ENCODE peak calls at places on chromosomes 12 and 14, in five cellular contexts. C is heart left ventricle, W is testis, K is IMR-90, A is HCT116. U is an unnamed sample.

GRCh38 chr12:48940181-48940580 is 14.9 kb upstream of the FKBP11 start:
- DNase-seq in K (peak; percentile 26), A (no peak), W (no peak), C (no peak), U (no peak)

GRCh38 chr14:54572316-54572715 is 5.4 kb downstream of the SAMD4A start:
- DNase-seq in W (peak; percentile 43), A (no peak), C (no peak), K (no peak), U (no peak)

GRCh38 chr12:110661337-110661972 is 27.5 kb downstream of the HVCN1 start:
- DNase-seq in C (peak; percentile 15), A (no peak), W (peak; percentile 16), K (no peak), U (peak; percentile 73)

GRCh38 chr14:94028450-94028826 is 2.3 kb downstream of the OTUB2 start:
- DNase-seq in W (no peak), K (peak; percentile 42), A (peak; percentile 88), C (no peak), U (no peak)

GRCh38 chr12:96198970-96199369 is 4.8 kb downstream of the ELK3 start:
- DNase-seq in A (peak; percentile 87), W (no peak), K (peak; percentile 96), C (no peak), U (no peak)

GRCh38 chr14:60092516-60092915 is 793 bp downstream of the PCNX4 start:
- DNase-seq in W (peak; percentile 44), C (peak; percentile 14), K (peak; percentile 41), A (no peak), U (no peak)

GRCh38 chr14:77498984-77499527 is 440 bp upstream of the ISM2 start:
- DNase-seq in K (no peak), A (no peak), C (no peak), W (peak; percentile 20), U (peak; percentile 35)

GRCh38 chr12:104653730-104654328 is 197.1 kb downstream of the CHST11 start:
- DNase-seq in A (no peak), C (no peak), W (no peak), K (no peak), U (no peak)

GRCh38 chr12:96473394-96474093 is 15.8 kb upstream of the CFAP54 start:
- DNase-seq in A (no peak), W (no peak), K (peak; percentile 76), C (no peak), U (no peak)

DNA sequence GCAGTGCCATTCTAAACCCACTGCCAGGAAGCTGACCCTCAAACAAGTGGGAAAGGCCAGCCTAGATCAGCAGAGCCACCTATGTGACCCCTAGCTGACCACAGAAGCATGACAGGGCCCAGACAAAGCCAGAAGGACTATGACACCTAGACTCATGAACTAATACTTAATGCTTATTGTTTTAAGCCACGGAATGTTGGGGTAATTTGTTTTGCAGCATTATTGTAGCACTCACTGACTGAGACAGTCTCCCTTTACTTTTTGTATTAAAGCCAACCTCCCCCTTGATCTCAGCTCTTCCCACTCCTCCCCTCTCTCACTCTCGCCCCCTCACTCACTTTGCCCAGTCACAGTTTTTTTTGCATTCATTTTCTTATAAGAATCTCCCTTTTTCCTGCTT is 186.4 kb downstream of the RBM19 start:
- DNase-seq in W (no peak), C (no peak), K (no peak), A (no peak), U (no peak)
- TF ChIP-seq POLR2A in W (no peak), C (no peak), K (no peak), A (no peak), U (no peak)

GRCh38 chr12:122868471-122869177 is 27.3 kb downstream of the VPS37B start:
- DNase-seq in K (no peak), W (no peak), C (no peak), A (no peak), U (peak; percentile 46)
- H3K4me1 ChIP-seq in K (peaks cover 19% of the 10 kb centered on the region), W (peaks cover 80% of the 10 kb centered on the region), C (peaks cover 81% of the 10 kb centered on the region), A (no peaks in the 10 kb centered on the region), U (peaks cover 35% of the 10 kb centered on the region)

GRCh38 chr12:52903285-52903854 is 1.5 kb downstream of the KRT8 start:
- DNase-seq in A (no peak), K (peak; percentile 53), C (peak; percentile 81), W (peak; percentile 86), U (peak; percentile 90)
- TF ChIP-seq POLR2A in A (no peak), K (no peak), C (no peak), W (no peak), U (no peak)

GRCh38 chr14:29461131-29461530 is 466.5 kb downstream of the PRKD1 start:
- DNase-seq in C (no peak), A (no peak), W (no peak), K (no peak), U (no peak)
- H3K4me1 ChIP-seq in C (no peaks in the 10 kb centered on the region), A (no peaks in the 10 kb centered on the region), W (no peaks in the 10 kb centered on the region), K (peaks cover 2% of the 10 kb centered on the region), U (no peaks in the 10 kb centered on the region)

GRCh38 chr12:11730299-11731041 is 81.0 kb downstream of the ETV6 start:
- DNase-seq in A (peak; percentile 12), C (no peak), W (no peak), K (no peak), U (no peak)
- TF ChIP-seq POLR2A in A (no peak), C (no peak), W (no peak), K (no peak), U (no peak)

DNA sequence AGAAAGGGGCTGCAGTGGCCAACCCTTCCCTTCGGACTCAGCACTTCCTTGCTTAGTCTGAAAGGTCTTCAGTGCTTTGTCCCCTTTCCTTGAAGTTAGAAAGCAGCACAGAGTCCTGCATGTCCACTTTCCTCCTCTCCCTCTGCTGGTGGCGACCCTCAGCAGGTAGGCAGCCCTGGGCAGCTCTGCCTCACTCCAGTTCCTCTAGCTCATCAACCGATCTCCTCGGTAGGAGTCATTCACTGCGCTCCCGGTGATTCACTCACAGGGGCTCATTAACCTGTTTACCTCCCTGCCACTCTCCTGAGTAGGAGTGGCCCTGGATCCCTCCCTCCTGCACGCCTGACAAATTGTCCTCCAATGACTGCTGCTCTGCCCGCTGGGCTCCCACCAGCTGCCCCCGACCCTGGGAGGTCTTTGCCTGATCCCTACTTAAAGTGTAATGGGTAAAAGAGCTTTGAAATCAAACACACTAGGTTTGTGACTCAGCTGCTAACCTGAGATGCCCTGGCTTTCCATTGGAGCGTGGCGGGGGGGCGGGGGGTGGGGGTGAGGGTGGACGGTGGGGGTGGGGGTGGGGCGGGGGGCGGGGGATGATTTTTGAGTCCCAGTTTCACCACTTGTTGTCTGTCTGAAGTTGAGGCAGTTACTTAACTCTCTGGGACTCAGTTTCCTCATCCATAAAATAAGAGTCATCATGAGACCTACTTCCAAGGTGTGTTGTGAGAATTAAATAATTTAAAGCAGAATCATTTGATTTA is 4.2 kb downstream of the SCNN1A start:
- DNase-seq in C (no peak), A (peak; percentile 95), K (peak; percentile 72), W (no peak), U (peak; percentile 59)
- H3K4me1 ChIP-seq in C (peaks cover 3% of the 10 kb centered on the region), A (peaks cover 79% of the 10 kb centered on the region), K (peaks cover 24% of the 10 kb centered on the region), W (peaks cover 20% of the 10 kb centered on the region), U (peaks cover 21% of the 10 kb centered on the region)

DNA sequence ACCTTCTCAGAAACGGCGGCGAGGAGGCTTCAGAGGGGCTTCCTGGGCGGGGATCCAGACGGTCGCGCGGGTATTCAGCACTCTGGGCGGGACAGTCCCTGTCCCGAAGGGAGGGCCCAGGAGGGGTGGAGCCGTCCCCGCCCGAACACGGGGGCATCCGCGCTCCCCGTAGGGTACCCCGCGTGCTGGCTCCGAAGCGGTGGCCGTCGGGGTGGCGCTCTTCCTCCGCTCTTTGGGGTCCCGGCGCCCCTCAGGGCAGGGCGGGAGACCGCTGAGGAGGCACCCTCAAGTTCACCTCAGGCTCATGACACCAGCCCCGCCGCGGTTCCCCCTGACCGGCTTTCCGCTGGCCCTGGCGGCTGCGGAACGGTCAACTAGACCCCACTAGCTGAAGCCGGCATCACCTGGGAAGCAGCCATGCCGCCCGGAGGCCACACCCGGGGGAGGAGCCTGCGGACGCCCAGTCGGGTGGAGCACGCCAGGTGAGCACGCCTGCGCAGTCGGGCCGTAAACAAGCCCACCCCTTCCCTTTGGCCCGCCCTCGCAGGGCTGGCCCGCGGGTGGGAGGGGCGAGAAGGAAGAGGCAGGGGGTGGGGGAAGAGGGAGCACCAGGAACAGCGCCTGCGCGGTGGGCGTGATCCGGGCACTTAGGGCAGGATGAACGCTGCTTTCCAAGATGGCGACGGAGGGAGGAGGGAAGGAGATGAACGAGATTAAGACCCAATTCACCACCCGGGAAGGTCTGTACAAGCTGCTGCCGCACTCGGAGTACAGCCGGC is at the start of gene WDR20:
- DNase-seq in K (peak; percentile 92), A (peak; percentile 94), C (peak; percentile 99), W (peak; percentile 99), U (peak; percentile 98)
- TF ChIP-seq POLR2A in K (peak; percentile 83), A (peak; percentile 64), C (no peak), W (peak; percentile 75), U (peak; percentile 40)

GRCh38 chr14:33715223-33715528 is 235.7 kb downstream of the EGLN3 start:
- DNase-seq in K (no peak), A (no peak), W (no peak), C (no peak), U (no peak)

GRCh38 chr14:33716921-33717320 is 234.0 kb downstream of the EGLN3 start:
- DNase-seq in A (no peak), W (no peak), K (no peak), C (no peak), U (no peak)

GRCh38 chr14:33714527-33715222 is 236.2 kb downstream of the EGLN3 start:
- DNase-seq in W (no peak), K (no peak), C (no peak), A (no peak), U (no peak)

GRCh38 chr14:33720388-33720787 is 230.5 kb downstream of the EGLN3 start:
- DNase-seq in K (no peak), C (no peak), A (no peak), W (no peak), U (no peak)

GRCh38 chr14:33717866-33718265 is 233.0 kb downstream of the EGLN3 start:
- DNase-seq in C (no peak), A (no peak), K (no peak), W (no peak), U (no peak)
- H3K4me1 ChIP-seq in C (no peaks in the 10 kb centered on the region), A (no peaks in the 10 kb centered on the region), K (no peaks in the 10 kb centered on the region), W (no peaks in the 10 kb centered on the region), U (peaks cover 6% of the 10 kb centered on the region)